ENCODE peak calls at places on chromosome 1, in seven cellular contexts. I, L, F, E, Q, V and O are unnamed samples.

GRCh38 chr1:40703316-40703715 is 11.8 kb downstream of the NFYC start:
- DNase-seq in F (no peak), I (peak), V (no peak), Q (peak), L (no peak), E (no peak), O (no peak)

GRCh38 chr1:188872376-188872775 is 1605.3 kb downstream of the BRINP3 start:
- DNase-seq in Q (no peak), I (peak), L (no peak), E (no peak), V (no peak), F (no peak), O (no peak)

GRCh38 chr1:22212400-22213233 is 69.7 kb upstream of the WNT4 start:
- DNase-seq in L (no peak), Q (no peak), E (no peak), I (no peak), V (no peak), F (no peak), O (no peak)

GRCh38 chr1:234969630-234970370 is 158.8 kb downstream of the TOMM20 start:
- DNase-seq in V (peak), E (peak), Q (peak), F (peak), L (peak), I (peak), O (no peak)

GRCh38 chr1:14310491-14310890 is 288.0 kb upstream of the KAZN start:
- DNase-seq in Q (no peak), E (no peak), F (no peak), L (no peak), V (no peak), I (no peak), O (no peak)

GRCh38 chr1:172398193-172398592 is 22.3 kb upstream of the C1orf105 start:
- DNase-seq in E (no peak), L (no peak), I (peak), F (no peak), V (no peak), Q (peak), O (no peak)

GRCh38 chr1:247332215-247332900 is 691 bp upstream of the ZNF496 start:
- DNase-seq in L (no peak), F (peak), I (peak), Q (peak), V (peak), E (peak), O (peak)

GRCh38 chr1:8987881-8988617 is 38.2 kb downstream of the SLC2A7 start:
- DNase-seq in I (peak), E (peak), F (peak), L (peak), Q (peak), V (peak), O (peak)

GRCh38 chr1:37497832-37498231 is 16.7 kb downstream of the MEAF6 start:
- DNase-seq in I (no peak), Q (no peak), V (no peak), L (no peak), E (no peak), F (no peak), O (no peak)

GRCh38 chr1:40301066-40301465 is 16.0 kb downstream of the COL9A2 start:
- DNase-seq in F (no peak), Q (no peak), L (no peak), I (no peak), E (no peak), V (no peak), O (no peak)

GRCh38 chr1:110464340-110464739 is 13.4 kb downstream of the PROK1 start:
- DNase-seq in Q (peak), F (no peak), I (peak), E (no peak), V (peak), L (no peak), O (no peak)

GRCh38 chr1:70764747-70765146 is 282.9 kb downstream of the PTGER3 start:
- DNase-seq in L (no peak), Q (no peak), V (no peak), F (no peak), E (no peak), I (no peak), O (no peak)

GRCh38 chr1:183726825-183727224 is 73.7 kb upstream of the APOBEC4 start:
- DNase-seq in I (no peak), V (no peak), Q (no peak), L (no peak), F (no peak), E (no peak), O (no peak)

GRCh38 chr1:36882536-36883285 is 151.6 kb downstream of the GRIK3 start:
- DNase-seq in V (no peak), Q (no peak), E (peak), I (no peak), L (peak), F (no peak), O (no peak)

GRCh38 chr1:161440312-161440894 is 64.9 kb upstream of the FCGR2A start:
- DNase-seq in I (peak), E (peak), V (peak), F (peak), L (peak), Q (peak), O (peak)

GRCh38 chr1:19037659-19038058 is 81.2 kb upstream of the IFFO2 start:
- DNase-seq in V (no peak), I (no peak), Q (no peak), L (no peak), E (no peak), F (no peak), O (no peak)

GRCh38 chr1:37946703-37947360 is at the start of gene INPP5B:
- DNase-seq in Q (peak), L (peak), F (peak), I (peak), E (peak), V (peak), O (peak)

GRCh38 chr1:219708919-219709318 is 96.0 kb upstream of the ZC3H11B start:
- DNase-seq in Q (no peak), F (no peak), V (peak), L (no peak), I (no peak), E (no peak), O (no peak)

GRCh38 chr1:220843481-220844011 is 35.7 kb upstream of the HLX start:
- DNase-seq in F (no peak), V (no peak), L (no peak), I (peak), E (no peak), Q (peak), O (no peak)

GRCh38 chr1:64095832-64096231 is 107.6 kb upstream of the UBE2U start:
- DNase-seq in Q (no peak), E (no peak), V (no peak), F (no peak), I (no peak), L (no peak), O (no peak)

GRCh38 chr1:28341591-28341990 is 12.8 kb downstream of the MED18 start:
- DNase-seq in F (peak), I (peak), Q (no peak), V (peak), L (no peak), E (no peak), O (no peak)

GRCh38 chr1:115184951-115185331 is 95.6 kb upstream of the TSPAN2 start:
- DNase-seq in Q (peak), L (no peak), E (no peak), F (no peak), I (peak), V (peak), O (no peak)

GRCh38 chr1:3042481-3042880 is 21.2 kb downstream of the ACTRT2 start:
- DNase-seq in I (no peak), E (no peak), L (no peak), F (no peak), V (no peak), Q (no peak), O (no peak)

GRCh38 chr1:3707298-3707938 is 44.8 kb upstream of the CCDC27 start:
- DNase-seq in Q (no peak), L (peak), E (peak), F (peak), I (no peak), V (peak), O (no peak)

GRCh38 chr1:115201598-115201997 is 112.3 kb upstream of the TSPAN2 start:
- DNase-seq in F (no peak), E (no peak), V (no peak), Q (no peak), L (no peak), I (no peak), O (no peak)

GRCh38 chr1:207659545-207660148 is 14.7 kb downstream of the CR1L start:
- DNase-seq in V (peak), L (no peak), I (no peak), Q (no peak), E (no peak), F (no peak), O (no peak)

GRCh38 chr1:11784993-11785769 is 20.6 kb downstream of the MTHFR start:
- DNase-seq in Q (peak), V (peak), E (peak), L (peak), F (peak), I (peak), O (peak)

GRCh38 chr1:12490547-12491142 is 127.4 kb downstream of the DHRS3 start:
- DNase-seq in I (no peak), L (no peak), V (no peak), F (peak), E (no peak), Q (no peak), O (no peak)

GRCh38 chr1:14630986-14631385 is 32.5 kb downstream of the KAZN start:
- DNase-seq in F (no peak), E (no peak), Q (no peak), I (no peak), V (no peak), L (no peak), O (no peak)

GRCh38 chr1:156122519-156123355 is 8.2 kb downstream of the LMNA start:
- DNase-seq in I (peak), E (no peak), L (no peak), F (peak), Q (peak), V (peak), O (no peak)

GRCh38 chr1:183126528-183126927 is 59.5 kb upstream of the LAMC2 start:
- DNase-seq in F (no peak), V (no peak), L (no peak), E (no peak), Q (peak), I (peak), O (no peak)

GRCh38 chr1:202154766-202155477 is 5.5 kb downstream of the PTPN7 start:
- DNase-seq in V (peak), I (peak), E (peak), L (peak), Q (peak), F (peak), O (peak)

GRCh38 chr1:58116284-58116683 is 430.2 kb downstream of the OMA1 start:
- DNase-seq in E (no peak), I (no peak), V (no peak), Q (no peak), F (peak), L (no peak), O (no peak)

GRCh38 chr1:201763439-201764140 is 65.4 kb upstream of the IPO9 start:
- DNase-seq in Q (no peak), V (peak), I (peak), F (peak), L (no peak), E (no peak), O (no peak)

GRCh38 chr1:111976842-111977241 is 12.6 kb downstream of the KCND3 start:
- DNase-seq in F (no peak), L (no peak), Q (no peak), E (no peak), V (no peak), I (no peak), O (no peak)

GRCh38 chr1:30132602-30133271 is 590.6 kb downstream of the MATN1 start:
- DNase-seq in I (no peak), V (no peak), L (no peak), Q (no peak), F (no peak), E (no peak), O (no peak)

GRCh38 chr1:233523047-233523446 is 90.9 kb upstream of the KCNK1 start:
- DNase-seq in E (no peak), V (no peak), I (no peak), F (peak), Q (no peak), L (no peak), O (peak)

GRCh38 chr1:238119060-238119459 is 228.3 kb upstream of the ZP4 start:
- DNase-seq in L (no peak), I (no peak), F (peak), V (peak), Q (no peak), E (no peak), O (no peak)

GRCh38 chr1:64539808-64540207 is 69.9 kb downstream of the CACHD1 start:
- DNase-seq in L (no peak), V (no peak), F (no peak), E (no peak), I (peak), Q (no peak), O (no peak)

GRCh38 chr1:203317429-203318228 is 12.3 kb downstream of the BTG2 start:
- DNase-seq in I (no peak), E (no peak), F (no peak), Q (no peak), L (no peak), V (no peak), O (no peak)

GRCh38 chr1:80495806-80496205 is 1304.9 kb upstream of the ADGRL2 start:
- DNase-seq in V (no peak), L (no peak), F (no peak), Q (no peak), E (no peak), I (no peak), O (no peak)
- H3K18ac ChIP-seq in V (no peak), L (no peak), F (no peak), Q (no peak), E (no peak), I (no peak), O (peak)

DNA sequence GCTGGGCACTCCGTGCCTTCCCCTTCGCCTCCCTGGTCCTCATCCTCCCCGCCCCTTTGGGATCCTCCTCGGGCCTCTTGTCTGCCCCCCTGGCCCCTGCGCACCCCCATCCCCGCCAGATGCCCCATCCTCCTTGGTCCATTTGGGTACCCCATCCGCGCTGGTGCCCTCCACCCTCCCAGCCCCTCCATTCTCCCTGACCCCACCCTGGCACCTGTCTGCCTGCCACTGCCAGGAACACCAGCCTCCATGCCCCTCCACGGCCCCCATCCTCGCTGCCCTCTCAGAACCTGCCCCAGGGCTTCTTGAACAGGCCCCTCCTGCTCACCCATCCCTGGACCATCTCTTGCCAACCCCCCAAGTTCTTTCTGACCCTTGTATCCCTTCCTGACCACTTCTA is 717 bp downstream of the ZDHHC18 start:
- DNase-seq in V (no peak), L (no peak), F (no peak), E (no peak), Q (no peak), I (no peak), O (no peak)
- H2BK5ac ChIP-seq in V (no peak), L (no peak), F (no peak), E (no peak), Q (no peak), I (peak), O (no peak)

DNA sequence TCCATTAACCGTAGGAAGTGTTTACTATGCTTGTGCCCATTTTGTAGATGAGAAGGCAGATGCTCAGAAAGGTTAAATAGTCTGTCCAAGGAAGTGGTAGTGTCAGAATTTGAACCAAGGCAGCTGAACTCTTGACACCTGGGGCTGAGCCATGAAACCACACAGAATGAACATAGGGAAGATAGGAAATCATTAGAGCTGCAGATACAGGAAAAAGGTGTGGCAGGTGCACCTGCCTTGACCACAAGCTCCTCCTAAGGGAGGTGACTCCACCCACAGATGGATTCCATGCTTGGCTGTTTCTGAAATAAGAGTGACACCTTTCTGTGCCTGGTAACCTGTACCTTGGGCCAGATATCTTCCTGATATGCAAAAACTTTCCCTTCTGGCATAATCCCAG is 69.9 kb upstream of the IGSF21 start:
- DNase-seq in E (no peak), V (no peak), L (no peak), Q (no peak), F (no peak), I (no peak), O (no peak)
- H3K18ac ChIP-seq in E (no peak), V (no peak), L (no peak), Q (no peak), F (no peak), I (no peak), O (no peak)

GRCh38 chr1:169779150-169779549 is 15.6 kb downstream of the METTL18 start:
- DNase-seq in V (no peak), E (no peak), I (no peak), L (no peak), F (no peak), Q (no peak), O (no peak)

GRCh38 chr1:169779970-169780369 is 14.7 kb downstream of the METTL18 start:
- DNase-seq in F (no peak), V (no peak), L (no peak), I (peak), E (no peak), Q (peak), O (no peak)

GRCh38 chr1:169776440-169776839 is 18.3 kb downstream of the METTL18 start:
- DNase-seq in Q (no peak), V (no peak), E (no peak), I (no peak), L (no peak), F (no peak), O (no peak)
- H2BK5ac ChIP-seq in Q (no peak), V (no peak), E (no peak), I (no peak), L (no peak), F (no peak), O (no peak)